ENCODE peak calls at places on chromosomes 11 and 22, in five cellular contexts. A is heart right ventricle, P is bronchial epithelial cell, T is right atrium auricular region, V is fibroblast of lung. N is an unnamed sample.

GRCh38 chr11:95301497-95301896 is 70.5 kb upstream of the SESN3 start:
- DNase-seq in A (no peak), P (peak; percentile 40), T (no peak), V (peak; percentile 74), N (no peak)

GRCh38 chr11:34358258-34358665 is 452 bp upstream of the ABTB2 start:
- DNase-seq in A (peak; percentile 38), P (peak; percentile 63), T (peak; percentile 66), V (peak; percentile 76), N (no peak)

GRCh38 chr22:24512043-24512442 is 16.9 kb downstream of the UPB1 start:
- DNase-seq in A (no peak), P (no peak), T (no peak), V (no peak), N (no peak)

GRCh38 chr11:120125509-120125908 is 12.4 kb downstream of the TRIM29 start:
- DNase-seq in A (no peak), P (no peak), T (no peak), V (no peak), N (no peak)

GRCh38 chr11:78560826-78561484 is 13.7 kb downstream of the NARS2 start:
- DNase-seq in A (no peak), P (peak; percentile 18), T (no peak), V (peak; percentile 16), N (no peak)

GRCh38 chr11:20132667-20133039 is 27.6 kb downstream of the DBX1 start:
- DNase-seq in A (no peak), P (no peak), T (no peak), V (no peak), N (no peak)

GRCh38 chr11:126915430-126915829 is 85.1 kb downstream of the KIRREL3 start:
- DNase-seq in A (no peak), P (no peak), T (no peak), V (no peak), N (no peak)

GRCh38 chr22:33271390-33272161 is 213.4 kb upstream of the SYN3 start:
- DNase-seq in A (peak; percentile 62), P (no peak), T (peak; percentile 71), V (peak; percentile 54), N (no peak)

GRCh38 chr11:37449146-37449545 is 851.1 kb upstream of the RAG2 start:
- DNase-seq in A (no peak), P (peak; percentile 62), T (no peak), V (peak; percentile 49), N (no peak)

DNA sequence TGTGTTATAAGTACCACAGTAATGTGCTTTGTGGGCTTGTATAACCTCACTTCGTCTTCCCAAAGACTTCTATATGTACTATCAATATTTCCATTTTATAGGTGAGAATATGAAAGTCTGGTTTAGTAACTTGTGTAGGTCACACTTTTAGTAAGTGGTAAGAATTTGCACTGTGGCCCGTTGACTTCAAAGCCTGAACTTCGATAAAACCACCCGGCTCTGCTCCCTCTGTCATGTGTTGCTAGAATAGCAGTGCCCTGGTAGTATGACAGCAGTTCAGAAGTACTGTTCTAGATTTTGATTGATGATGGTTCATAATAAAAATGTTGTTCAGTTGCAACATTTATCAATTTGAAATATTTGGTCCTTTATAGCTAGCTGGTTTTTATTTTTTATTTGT is 110.2 kb upstream of the SORL1-AS1 start:
- DNase-seq in A (no peak), P (no peak), T (no peak), V (no peak), N (no peak)
- TF ChIP-seq CTCF in A (no peak), P (no peak), T (no peak), V (no peak), N (no peak)

DNA sequence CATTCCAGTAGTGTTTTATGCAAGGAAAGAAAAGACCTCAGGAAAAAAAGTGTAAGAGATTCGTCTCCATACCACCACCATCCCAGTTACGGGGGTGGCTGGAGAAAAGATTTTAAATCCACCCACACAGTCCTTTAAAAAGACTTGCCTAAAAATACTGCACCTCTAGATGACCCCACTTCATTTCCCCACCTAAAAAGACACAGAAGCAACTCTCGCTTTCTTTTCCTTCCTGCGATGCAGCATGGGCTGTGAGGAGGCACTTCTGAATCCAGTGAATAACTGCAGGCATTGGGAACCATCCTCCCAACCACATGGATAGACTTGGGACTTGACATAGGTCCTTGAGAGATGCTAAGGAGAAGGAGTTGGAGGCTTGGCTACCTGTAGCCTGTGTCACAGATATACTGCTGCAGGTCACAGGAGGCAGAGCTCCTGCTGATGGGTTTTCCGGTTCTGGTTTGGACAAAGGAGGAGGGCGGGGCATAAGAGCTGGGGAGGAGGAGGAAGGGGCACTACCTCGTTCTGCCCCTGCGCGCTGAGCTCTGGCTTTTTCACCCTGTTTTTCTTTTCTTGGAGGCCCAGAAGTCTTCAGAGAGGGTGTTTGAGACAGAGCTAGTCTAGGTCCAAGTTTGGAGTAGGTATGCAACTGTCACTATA is 285.9 kb downstream of the NTM start:
- DNase-seq in A (no peak), P (no peak), T (no peak), V (no peak), N (no peak)
- H3K4me3 ChIP-seq in A (no peak overlapping the region), P (no peak overlapping the region), T (no peak overlapping the region), V (no peak overlapping the region), N (no peak overlapping the region)

GRCh38 chr11:61345170-61345610 is 12.2 kb downstream of the TKFC start:
- DNase-seq in A (no peak), P (no peak), T (no peak), V (no peak), N (no peak)
- H3K36me3 ChIP-seq in A (peaks cover 52% of the 10 kb centered on the region), P (peaks cover 25% of the 10 kb centered on the region), T (peaks cover 16% of the 10 kb centered on the region), V (peaks cover 7% of the 10 kb centered on the region), N (no peaks in the 10 kb centered on the region)

GRCh38 chr11:10855295-10855694 is 2.6 kb downstream of the ZBED5 start:
- DNase-seq in A (no peak), P (no peak), T (no peak), V (no peak), N (no peak)

GRCh38 chr11:10858505-10859360 is 880 bp upstream of the ZBED5 start:
- DNase-seq in A (peak; percentile 65), P (peak; percentile 29), T (peak; percentile 73), V (no peak), N (no peak)

GRCh38 chr11:10856689-10857603 is 907 bp downstream of the ZBED5 start:
- DNase-seq in A (peak; percentile 43), P (peak; percentile 37), T (peak; percentile 60), V (peak; percentile 50), N (no peak)

GRCh38 chr11:10861047-10861446 is 3.2 kb upstream of the ZBED5 start:
- DNase-seq in A (no peak), P (no peak), T (no peak), V (no peak), N (no peak)

DNA sequence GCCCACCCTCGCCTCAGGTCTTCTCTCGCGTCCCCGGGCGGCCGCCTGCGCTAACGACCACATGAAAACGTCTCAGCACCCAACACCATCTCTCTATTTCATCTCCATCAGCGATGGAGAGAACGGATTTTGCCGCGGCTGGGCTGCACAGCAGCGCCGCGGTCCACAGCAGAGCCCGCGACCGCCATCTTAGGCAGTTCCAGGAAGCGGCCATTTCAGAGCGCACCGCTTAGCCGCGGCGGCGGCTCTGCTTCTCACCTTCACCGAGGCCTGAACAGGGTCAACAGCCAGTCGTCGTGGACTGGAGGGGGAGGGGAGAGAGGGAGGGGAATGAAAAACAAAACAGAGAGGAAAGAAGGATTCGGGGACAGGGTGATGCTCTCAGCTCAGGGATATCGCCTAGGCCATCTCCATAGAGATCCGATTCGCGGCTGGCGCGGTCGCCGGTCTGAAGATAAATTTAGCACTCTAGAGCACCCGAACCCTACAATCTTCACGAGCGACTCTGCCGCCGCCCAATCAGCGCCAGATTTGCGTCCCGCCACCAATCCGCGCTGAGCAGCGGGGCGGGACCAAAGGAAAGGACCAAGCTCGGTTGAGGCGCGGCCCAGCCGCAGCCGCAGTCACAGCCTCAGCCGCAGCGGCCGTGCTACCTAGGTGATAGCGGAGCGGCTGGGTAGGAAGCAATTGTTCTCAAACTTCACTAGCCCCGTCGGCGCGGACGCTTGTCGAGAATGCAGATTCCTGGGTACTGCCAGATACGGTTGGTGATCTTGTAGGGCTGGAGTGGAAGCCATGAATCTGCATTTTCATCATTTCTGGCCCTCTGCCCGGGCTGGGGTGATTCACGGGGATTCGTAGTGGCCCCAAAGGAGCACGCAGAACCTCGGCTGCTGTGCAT is at the start of gene ZBED5:
- DNase-seq in A (peak; percentile 97), P (peak; percentile 91), T (peak; percentile 99), V (peak; percentile 97), N (peak; percentile 83)
- TF ChIP-seq CTCF in A (no peak), P (peak; percentile 33), T (peak; percentile 18), V (peak; percentile 17), N (no peak)

GRCh38 chr11:87263439-87263838 is 225.7 kb downstream of the TMEM135 start:
- DNase-seq in A (no peak), P (no peak), T (no peak), V (no peak), N (no peak)

GRCh38 chr11:87263979-87264378 is 226.2 kb downstream of the TMEM135 start:
- DNase-seq in A (no peak), P (no peak), T (no peak), V (peak; percentile 34), N (no peak)

GRCh38 chr11:87266751-87267150 is 229.0 kb downstream of the TMEM135 start:
- DNase-seq in A (no peak), P (peak; percentile 16), T (no peak), V (no peak), N (no peak)

GRCh38 chr11:87265915-87266314 is 228.2 kb downstream of the TMEM135 start:
- DNase-seq in A (no peak), P (no peak), T (no peak), V (peak; percentile 13), N (no peak)

GRCh38 chr11:87265132-87265531 is 227.4 kb downstream of the TMEM135 start:
- DNase-seq in A (no peak), P (no peak), T (no peak), V (peak; percentile 62), N (no peak)
- H3K4me3 ChIP-seq in A (no peak overlapping the region), P (no peak overlapping the region), T (no peak overlapping the region), V (no peak overlapping the region), N (no peak overlapping the region)

GRCh38 chr22:20559174-20559760 is 51.9 kb downstream of the MED15 start:
- DNase-seq in A (no peak), P (no peak), T (no peak), V (no peak), N (no peak)
- H3K36me3 ChIP-seq in A (peaks cover 99% of the 10 kb centered on the region), P (peaks cover 32% of the 10 kb centered on the region), T (peaks cover 26% of the 10 kb centered on the region), V (peaks cover 21% of the 10 kb centered on the region), N (peaks cover 10% of the 10 kb centered on the region)

DNA sequence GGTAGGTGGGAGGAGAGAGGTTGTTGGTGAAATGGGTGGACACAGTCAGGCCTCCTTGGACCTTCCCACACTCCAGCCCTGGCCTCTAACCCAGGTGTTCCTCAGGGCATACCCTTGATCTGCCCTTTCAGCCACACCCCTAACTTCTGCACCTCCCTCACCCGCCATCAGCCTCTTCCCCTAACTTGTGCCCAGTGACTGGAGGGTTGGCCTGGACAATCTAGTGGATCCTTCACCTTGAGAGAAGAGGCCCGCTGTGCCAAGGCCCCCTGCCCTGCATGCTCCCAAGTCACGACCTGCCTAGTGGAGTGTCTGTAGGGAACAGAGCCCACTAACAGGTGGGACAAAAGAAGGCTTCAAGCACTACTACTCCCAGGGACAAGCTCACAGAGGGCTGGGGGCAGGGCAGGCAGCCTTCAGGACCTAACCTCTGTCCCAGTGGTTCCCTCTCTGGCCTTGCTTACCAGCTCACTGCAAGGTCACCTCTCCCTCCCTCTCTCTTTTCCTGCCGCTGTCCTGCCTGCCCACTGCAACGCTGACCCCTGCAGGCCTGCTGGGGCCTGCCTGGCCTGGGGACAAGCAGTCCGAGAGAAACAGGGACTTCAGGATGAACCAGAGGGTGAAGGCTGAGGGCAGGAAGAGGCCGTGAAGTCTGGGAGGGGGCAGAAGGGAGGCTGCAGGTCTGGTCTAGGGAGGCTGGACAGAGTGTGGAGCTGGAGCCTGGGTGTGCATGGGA is 3.3 kb downstream of the SYT7 start:
- DNase-seq in A (peak; percentile 44), P (no peak), T (no peak), V (no peak), N (no peak)
- TF ChIP-seq CTCF in A (peak; percentile 18), P (no peak), T (peak; percentile 71), V (peak; percentile 53), N (peak; percentile 28)

GRCh38 chr11:2532704-2533641 is 88.2 kb downstream of the KCNQ1 start:
- DNase-seq in A (peak; percentile 89), P (peak; percentile 80), T (peak; percentile 89), V (peak; percentile 83), N (peak; percentile 56)
- H3K4me3 ChIP-seq in A (peak overlapping the region; percentile 38), P (no peak overlapping the region), T (peak overlapping the region; percentile 34), V (no peak overlapping the region), N (no peak overlapping the region)